ENCODE peak calls at places on chromosomes 4 and X, in five cellular contexts. S is A549, V is stomach, C is adrenal gland, D is esophagus squamous epithelium. X is an unnamed sample.

GRCh38 chr4:74675673-74676279 is 118.5 kb downstream of the BTC start:
- DNase-seq in S (peak; percentile 18), V (no peak), C (no peak), D (no peak), X (no peak)

GRCh38 chr4:87219648-87220093 is 747 bp downstream of the KLHL8 start:
- DNase-seq in S (no peak), V (peak; percentile 44), C (peak; percentile 62), D (peak; percentile 6), X (no peak)

GRCh38 chr4:128241425-128241913 is 46.1 kb downstream of the PGRMC2 start:
- DNase-seq in S (peak; percentile 17), V (no peak), C (no peak), D (no peak), X (no peak)

GRCh38 chr4:131499139-131499873 is 1649.8 kb upstream of the PCDH10 start:
- DNase-seq in S (no peak), V (no peak), C (no peak), D (no peak), X (no peak)

GRCh38 chrX:45011597-45011996 is 138.6 kb downstream of the KDM6A start:
- DNase-seq in S (no peak), V (no peak), C (no peak), D (no peak), X (no peak)

GRCh38 chr4:86015412-86016350 is 344.2 kb downstream of the MAPK10 start:
- DNase-seq in S (no peak), V (no peak), C (no peak), D (no peak), X (no peak)

GRCh38 chr4:79048878-79049277 is 109.6 kb upstream of the PAQR3 start:
- DNase-seq in S (no peak), V (no peak), C (no peak), D (no peak), X (no peak)

GRCh38 chr4:7739918-7740865 is 199.5 kb downstream of the AFAP1 start:
- DNase-seq in S (no peak), V (no peak), C (no peak), D (no peak), X (no peak)

GRCh38 chr4:94758141-94758699 is 465 bp downstream of the BMPR1B start:
- DNase-seq in S (no peak), V (no peak), C (no peak), D (no peak), X (no peak)

GRCh38 chr4:48896845-48897244 is 9.7 kb downstream of the OCIAD2 start:
- DNase-seq in S (no peak), V (no peak), C (no peak), D (no peak), X (no peak)

GRCh38 chr4:136939781-136940180 is 592.5 kb downstream of the PCDH18 start:
- DNase-seq in S (no peak), V (no peak), C (no peak), D (no peak), X (no peak)

GRCh38 chrX:41043950-41044349 is 41.3 kb upstream of the USP9X start:
- DNase-seq in S (no peak), V (no peak), C (no peak), D (no peak), X (no peak)

GRCh38 chr4:184765473-184766346 is 31.8 kb upstream of the CENPU start:
- DNase-seq in S (no peak), V (no peak), C (no peak), D (no peak), X (no peak)

GRCh38 chr4:128776794-128777216 is 32.7 kb upstream of the JADE1 start:
- DNase-seq in S (peak; percentile 64), V (peak; percentile 74), C (peak; percentile 96), D (no peak), X (no peak)

GRCh38 chrX:74520896-74521295 is 93.5 kb downstream of the RLIM start:
- DNase-seq in S (no peak), V (no peak), C (no peak), D (no peak), X (no peak)

GRCh38 chr4:140330311-140330900 is 43.0 kb upstream of the SCOC start:
- DNase-seq in S (peak; percentile 18), V (no peak), C (no peak), D (no peak), X (no peak)

GRCh38 chr4:48902266-48902665 is 4.3 kb downstream of the OCIAD2 start:
- DNase-seq in S (no peak), V (peak; percentile 50), C (no peak), D (no peak), X (no peak)

GRCh38 chr4:107561481-107561880 is 158.6 kb downstream of the PAPSS1 start:
- DNase-seq in S (no peak), V (no peak), C (no peak), D (no peak), X (no peak)

GRCh38 chrX:56462389-56462788 is 101.0 kb upstream of the UBQLN2 start:
- DNase-seq in S (no peak), V (no peak), C (no peak), D (no peak), X (no peak)

GRCh38 chrX:146881521-146881920 is 67.0 kb upstream of the CXorf51A start:
- DNase-seq in S (no peak), V (no peak), C (no peak), D (no peak), X (no peak)

GRCh38 chr4:118997601-118998000 is 108.9 kb downstream of the SYNPO2 start:
- DNase-seq in S (no peak), V (no peak), C (no peak), D (no peak), X (no peak)

GRCh38 chr4:172787117-172787516 is 381.5 kb upstream of the GALNT7 start:
- DNase-seq in S (no peak), V (no peak), C (no peak), D (no peak), X (no peak)

GRCh38 chrX:11423362-11423818 is 130.2 kb downstream of the AMELX start:
- DNase-seq in S (no peak), V (peak; percentile 29), C (peak; percentile 20), D (no peak), X (no peak)

GRCh38 chrX:44876076-44876475 is 3.1 kb downstream of the KDM6A start:
- DNase-seq in S (no peak), V (no peak), C (no peak), D (no peak), X (no peak)

GRCh38 chrX:129559800-129560199 is 19.7 kb downstream of the OCRL start:
- DNase-seq in S (no peak), V (no peak), C (no peak), D (no peak), X (no peak)

GRCh38 chrX:129557844-129558243 is 17.8 kb downstream of the OCRL start:
- DNase-seq in S (no peak), V (no peak), C (no peak), D (no peak), X (no peak)

GRCh38 chrX:129556806-129557315 is 16.8 kb downstream of the OCRL start:
- DNase-seq in S (no peak), V (no peak), C (no peak), D (no peak), X (no peak)

GRCh38 chrX:129565046-129565649 is 25.1 kb downstream of the OCRL start:
- DNase-seq in S (no peak), V (peak; percentile 53), C (no peak), D (no peak), X (no peak)

GRCh38 chrX:129561453-129561852 is 21.4 kb downstream of the OCRL start:
- DNase-seq in S (no peak), V (no peak), C (no peak), D (no peak), X (no peak)
- TF ChIP-seq CTCF in S (no peak), V (no peak), C (no peak), D (no peak), X (no peak)

DNA sequence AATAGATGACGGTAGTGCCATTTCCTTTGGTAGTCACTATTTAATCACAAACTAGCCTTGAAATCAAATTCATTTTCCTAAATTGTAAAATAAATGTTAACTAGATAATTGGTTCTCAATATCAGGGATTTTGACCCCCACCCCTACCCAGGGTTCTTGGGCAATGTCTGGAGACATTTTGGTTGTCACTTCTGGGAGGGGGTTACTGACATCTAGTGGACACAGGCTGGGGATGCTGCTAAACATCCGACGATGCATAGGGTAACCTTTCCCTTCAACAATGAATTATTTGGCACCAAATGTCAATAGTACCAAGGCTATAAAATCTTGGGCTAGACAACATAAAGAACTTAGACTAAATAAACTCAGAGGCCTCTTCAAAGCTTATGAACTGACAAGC is 285.8 kb upstream of the TRPC5 start:
- DNase-seq in S (no peak), V (no peak), C (no peak), D (no peak), X (no peak)
- H3K4me3 ChIP-seq in S (no peak overlapping the region), V (no peak overlapping the region), C (no peak overlapping the region), D (no peak overlapping the region), X (no peak overlapping the region)

GRCh38 chrX:71214604-71215334 is 8.3 kb upstream of the GJB1 start:
- DNase-seq in S (no peak), V (peak; percentile 70), C (no peak), D (no peak), X (no peak)
- TF ChIP-seq POLR2A in S (no peak), V (no peak), C (no peak), D (no peak), X (no peak)

GRCh38 chr4:71772592-71772991 is 11.3 kb downstream of the GC start:
- DNase-seq in S (no peak), V (no peak), C (no peak), D (no peak), X (no peak)
- TF ChIP-seq CTCF in S (no peak), V (no peak), C (no peak), D (no peak), X (no peak)

GRCh38 chr4:165378763-165379631 is at the start of gene CPE:
- DNase-seq in S (peak; percentile 58), V (peak; percentile 72), C (peak; percentile 90), D (no peak), X (no peak)
- H3K4me3 ChIP-seq in S (peak within 1 kb of the TSS; percentile 57), V (peak within 1 kb of the TSS; percentile 69), C (peak within 1 kb of the TSS; percentile 40), D (peak within 1 kb of the TSS; percentile 69), X (peak within 1 kb of the TSS; percentile 56)

DNA sequence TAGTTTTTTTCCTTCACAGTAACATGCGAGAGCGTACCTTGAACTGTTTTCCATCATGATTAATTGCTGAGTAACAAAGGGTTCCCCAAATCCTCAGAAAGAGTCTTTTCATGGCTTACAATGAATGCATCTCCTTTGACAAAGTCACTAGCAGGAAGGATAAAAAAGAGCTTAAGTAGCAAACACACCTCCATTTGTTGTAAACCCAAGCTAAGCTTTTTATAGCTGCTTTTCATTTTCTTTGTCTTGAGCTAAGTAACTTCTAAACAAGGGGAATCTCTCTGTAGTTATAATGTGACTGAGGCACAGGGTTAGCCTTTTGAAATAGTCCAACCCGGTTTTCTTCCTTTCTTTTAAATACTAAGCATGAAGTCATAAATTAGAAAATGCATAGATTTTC is 227.0 kb upstream of the SMIM31 start:
- DNase-seq in S (no peak), V (no peak), C (no peak), D (no peak), X (no peak)
- TF ChIP-seq POLR2A in S (no peak), V (no peak), C (no peak), D (no peak), X (no peak)

X was measured in vagina.